ENCODE peak calls at places on chromosomes 11 and 22, in eight cellular contexts. P is HEK293T; V is activated CD4-positive, alpha-beta T cell treated with anti-CD3 and anti-CD28 coated beads, Interleukin-2, amount 50 U/mL, for 1 hour; H is GM20000; X is right atrium auricular region; D is GM12878; T is activated CD8-positive, alpha-beta T cell treated with anti-CD3 and anti-CD28 coated beads, Interleukin-2, amount 10 ng/mL, durations not matched to agents 7 days and 5 days; G is NCI-H446. R is an unnamed sample.

GRCh38 chr11:74577624-74578396 is 14.6 kb upstream of the POLD3 start:
- DNase-seq in P (no peak), V (no peak), H (no peak), X (no peak), D (no peak), T (no peak), G (peak; percentile 50), R (no peak)

GRCh38 chr11:62909107-62909894 is 11.9 kb downstream of the CHRM1 start:
- DNase-seq in P (peak; percentile 74), V (no peak), H (no peak), X (peak; percentile 80), D (no peak), T (no peak), G (peak; percentile 54), R (peak; percentile 82)

GRCh38 chr11:17244046-17244445 is 32.5 kb upstream of the NUCB2 start:
- DNase-seq in P (no peak), V (no peak), H (peak; percentile 23), X (no peak), D (peak; percentile 52), T (no peak), G (no peak), R (no peak)

GRCh38 chr11:94731921-94732601 is 36.1 kb upstream of the AMOTL1 start:
- DNase-seq in P (no peak), V (no peak), H (no peak), X (no peak), D (no peak), T (no peak), G (peak; percentile 79), R (no peak)

GRCh38 chr11:48081151-48082010 is 101.0 kb downstream of the PTPRJ start:
- DNase-seq in P (no peak), V (peak; percentile 11), H (no peak), X (peak; percentile 90), D (no peak), T (no peak), G (peak; percentile 70), R (no peak)

GRCh38 chr22:30636226-30637077 is 871 bp downstream of the SLC35E4 start:
- DNase-seq in P (no peak), V (peak; percentile 11), H (peak; percentile 48), X (no peak), D (no peak), T (peak; percentile 26), G (peak; percentile 35), R (peak; percentile 54)

GRCh38 chr22:48921411-48921903 is 906.2 kb downstream of the BRD1 start:
- DNase-seq in P (no peak), V (no peak), H (no peak), X (peak; percentile 30), D (no peak), T (peak; percentile 8), G (no peak), R (no peak)

GRCh38 chr11:118522571-118523072 is 4.7 kb upstream of the TTC36 start:
- DNase-seq in P (peak; percentile 54), V (no peak), H (no peak), X (no peak), D (no peak), T (no peak), G (peak; percentile 17), R (no peak)

GRCh38 chr11:68160100-68160695 is 39.0 kb upstream of the CHKA start:
- DNase-seq in P (no peak), V (no peak), H (no peak), X (no peak), D (no peak), T (no peak), G (no peak), R (no peak)

GRCh38 chr11:102157219-102157618 is 47.0 kb downstream of the YAP1 start:
- DNase-seq in P (peak; percentile 22), V (no peak), H (no peak), X (peak; percentile 85), D (no peak), T (no peak), G (no peak), R (no peak)

GRCh38 chr11:4672470-4672869 is 25.2 kb downstream of the OR51E2 start:
- DNase-seq in P (no peak), V (no peak), H (no peak), X (no peak), D (no peak), T (no peak), G (no peak), R (no peak)

GRCh38 chr22:29780781-29781676 is 13.9 kb downstream of the UQCR10 start:
- DNase-seq in P (no peak), V (no peak), H (no peak), X (no peak), D (no peak), T (no peak), G (no peak), R (peak; percentile 61)

GRCh38 chr11:96234866-96235441 is 108.0 kb downstream of the MAML2 start:
- DNase-seq in P (no peak), V (no peak), H (no peak), X (no peak), D (no peak), T (no peak), G (peak; percentile 52), R (no peak)

GRCh38 chr22:38298312-38299000 is 18.8 kb downstream of the CSNK1E start:
- DNase-seq in P (peak; percentile 73), V (peak; percentile 56), H (peak; percentile 64), X (no peak), D (no peak), T (peak; percentile 46), G (no peak), R (no peak)

GRCh38 chr11:12243511-12243910 is 133.1 kb downstream of the MICAL2 start:
- DNase-seq in P (no peak), V (no peak), H (no peak), X (no peak), D (no peak), T (no peak), G (peak; percentile 96), R (no peak)

GRCh38 chr11:2217211-2218081 is 45.8 kb upstream of the TH start:
- DNase-seq in P (peak; percentile 5), V (no peak), H (no peak), X (no peak), D (no peak), T (peak; percentile 21), G (no peak), R (peak; percentile 47)

GRCh38 chr22:30783021-30783420 is 88.3 kb downstream of the OSBP2 start:
- DNase-seq in P (no peak), V (no peak), H (no peak), X (no peak), D (no peak), T (no peak), G (no peak), R (no peak)

GRCh38 chr11:13016415-13016814 is 7.3 kb downstream of the RASSF10 start:
- DNase-seq in P (no peak), V (no peak), H (no peak), X (no peak), D (no peak), T (no peak), G (no peak), R (no peak)

GRCh38 chr22:22856885-22857606 is 30.6 kb upstream of the IGLL5 start:
- DNase-seq in P (no peak), V (no peak), H (no peak), X (no peak), D (no peak), T (no peak), G (no peak), R (no peak)

GRCh38 chr11:119691020-119691666 is 37.9 kb downstream of the NECTIN1 start:
- DNase-seq in P (no peak), V (peak; percentile 12), H (peak; percentile 45), X (no peak), D (no peak), T (peak; percentile 71), G (no peak), R (no peak)

GRCh38 chr22:29269230-29269604 is 1.1 kb downstream of the EWSR1 start:
- DNase-seq in P (no peak), V (no peak), H (no peak), X (peak; percentile 40), D (no peak), T (no peak), G (no peak), R (no peak)

GRCh38 chr22:28855355-28856094 is 27.8 kb upstream of the ZNRF3 start:
- DNase-seq in P (peak; percentile 83), V (peak; percentile 18), H (peak; percentile 70), X (peak; percentile 60), D (peak; percentile 27), T (peak; percentile 65), G (peak; percentile 64), R (peak; percentile 53)

GRCh38 chr22:34414467-34415440 is 494.5 kb upstream of the LARGE1 start:
- DNase-seq in P (peak; percentile 63), V (no peak), H (peak; percentile 52), X (no peak), D (peak; percentile 39), T (peak; percentile 47), G (peak; percentile 22), R (peak; percentile 78)

GRCh38 chr22:17974087-17974486 is 50.3 kb downstream of the MICAL3 start:
- DNase-seq in P (no peak), V (no peak), H (no peak), X (no peak), D (no peak), T (no peak), G (no peak), R (no peak)

GRCh38 chr11:84022221-84022620 is 736.1 kb upstream of the CCDC90B start:
- DNase-seq in P (no peak), V (no peak), H (no peak), X (no peak), D (no peak), T (no peak), G (no peak), R (peak; percentile 50)

GRCh38 chr11:75365711-75366181 is 14.3 kb upstream of the ARRB1 start:
- DNase-seq in P (no peak), V (no peak), H (no peak), X (no peak), D (no peak), T (no peak), G (peak; percentile 18), R (no peak)

GRCh38 chr11:27212248-27212780 is 150.7 kb downstream of the CCDC34 start:
- DNase-seq in P (no peak), V (no peak), H (no peak), X (no peak), D (no peak), T (no peak), G (no peak), R (no peak)